ENCODE peak calls at places on chromosomes 11 and 22, in nine cellular contexts. T is A549, M is heart left ventricle, X is body of pancreas, V is stomach, D is endothelial cell of umbilical vein, R is breast epithelium, B is IMR-90, H is lower leg skin. C is an unnamed sample.

GRCh38 chr22:17953147-17953546 is 71.2 kb downstream of the MICAL3 start:
- DNase-seq in V (no peak), M (no peak), B (no peak), T (no peak), X (no peak), R (no peak), D (no peak), H (no peak), C (no peak)

GRCh38 chr11:117002639-117003305 is 95.5 kb downstream of the SIK3 start:
- DNase-seq in V (no peak), D (no peak), H (no peak), X (peak), M (no peak), R (no peak), T (no peak), B (no peak), C (no peak)

GRCh38 chr22:49261616-49262015 is 566.1 kb downstream of the BRD1 start:
- DNase-seq in R (peak), H (no peak), V (peak), M (no peak), X (no peak), B (no peak), D (no peak), T (no peak), C (no peak)

GRCh38 chr11:107157809-107158187 is 139.5 kb upstream of the GUCY1A2 start:
- DNase-seq in B (no peak), X (no peak), M (no peak), V (no peak), R (no peak), H (no peak), D (no peak), T (peak), C (no peak)

GRCh38 chr11:2237457-2238238 is 32.7 kb downstream of the ASCL2 start:
- DNase-seq in X (no peak), D (no peak), T (no peak), B (no peak), V (no peak), M (no peak), H (no peak), R (peak), C (no peak)

GRCh38 chr11:128555606-128556005 is 31.8 kb downstream of the ETS1 start:
- DNase-seq in M (no peak), X (peak), T (peak), B (no peak), R (no peak), H (no peak), V (no peak), D (peak), C (no peak)

GRCh38 chr11:59040607-59041006 is 45.5 kb upstream of the GLYATL1B start:
- DNase-seq in V (no peak), M (no peak), D (no peak), T (no peak), B (no peak), R (no peak), H (no peak), X (peak), C (no peak)

GRCh38 chr11:115924744-115925567 is 420.7 kb upstream of the CADM1 start:
- DNase-seq in B (peak), H (no peak), M (no peak), T (no peak), X (no peak), R (no peak), V (no peak), D (no peak), C (no peak)

GRCh38 chr11:78168539-78169477 is 19.6 kb downstream of the KCTD21 start:
- DNase-seq in X (peak), R (no peak), T (no peak), M (peak), B (peak), V (peak), H (peak), D (peak), C (peak)

GRCh38 chr22:41913040-41913719 is 1.7 kb downstream of the SHISA8 start:
- DNase-seq in D (no peak), B (no peak), R (no peak), X (no peak), V (no peak), T (no peak), H (no peak), M (no peak), C (no peak)

GRCh38 chr11:30147293-30147692 is 83.5 kb upstream of the FSHB start:
- DNase-seq in M (no peak), V (no peak), B (no peak), R (no peak), X (no peak), H (no peak), D (no peak), T (no peak), C (no peak)

GRCh38 chr11:2769779-2770555 is 70.2 kb upstream of the KCNQ1OT1 start:
- DNase-seq in V (no peak), H (peak), T (no peak), B (no peak), M (peak), X (no peak), D (no peak), R (peak), C (peak)

GRCh38 chr11:104657083-104657482 is 241.2 kb downstream of the CASP12 start:
- DNase-seq in B (no peak), M (no peak), R (no peak), V (no peak), X (no peak), H (no peak), T (no peak), D (no peak), C (no peak)

GRCh38 chr22:42270178-42270511 is 308 bp downstream of the TCF20 start:
- DNase-seq in V (no peak), B (no peak), H (no peak), X (peak), R (no peak), T (peak), M (no peak), D (peak), C (no peak)

GRCh38 chr11:70193411-70194292 is 9.4 kb upstream of the FADD start:
- DNase-seq in B (no peak), H (no peak), X (no peak), T (no peak), M (no peak), D (no peak), V (no peak), R (no peak), C (no peak)

GRCh38 chr22:37559901-37560681 is at the start of gene CDC42EP1:
- DNase-seq in V (peak), M (peak), H (no peak), B (peak), X (peak), D (peak), R (no peak), T (peak), C (peak)
- TF ChIP-seq POLR2A in V (no peak), M (no peak), H (no peak), B (peak), X (peak), D (peak), R (no peak), T (peak), C (no peak)

DNA sequence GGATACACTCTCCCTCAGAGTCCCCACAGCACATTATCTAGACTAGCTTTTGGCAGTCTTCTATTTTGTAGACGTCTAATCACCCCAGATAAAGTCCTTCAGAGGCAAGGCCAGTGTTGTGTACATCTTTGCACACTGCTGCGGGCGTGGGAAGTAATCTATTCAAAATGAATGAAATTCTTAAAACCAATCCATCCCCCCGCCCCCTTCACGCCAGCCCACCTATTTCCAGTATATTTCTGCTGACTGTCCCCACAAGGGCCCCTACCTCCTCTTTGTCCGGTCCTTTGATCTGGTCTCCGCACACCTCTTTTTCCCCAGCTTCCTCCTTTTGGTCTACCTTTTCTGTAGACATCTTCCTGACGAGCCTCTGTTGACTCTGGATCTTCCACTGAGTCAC is 383 bp downstream of the BSCL2 start:
- DNase-seq in R (no peak), D (no peak), T (no peak), X (no peak), M (no peak), H (no peak), B (no peak), V (no peak), C (no peak)
- H3K4me3 ChIP-seq in R (peak), D (no peak), T (no peak), X (no peak), M (peak), H (peak), B (no peak), V (peak), C (no peak)

GRCh38 chr22:23775779-23776375 is 3.2 kb downstream of the MMP11 start:
- DNase-seq in V (no peak), H (no peak), X (no peak), M (no peak), D (no peak), T (peak), B (no peak), R (no peak), C (no peak)

GRCh38 chr22:23773247-23774113 is 831 bp downstream of the MMP11 start:
- DNase-seq in R (no peak), M (peak), X (no peak), H (no peak), V (no peak), B (no peak), D (no peak), T (no peak), C (no peak)

GRCh38 chr22:23774922-23775436 is 2.3 kb downstream of the MMP11 start:
- DNase-seq in M (no peak), R (no peak), B (peak), D (no peak), X (no peak), V (no peak), H (no peak), T (peak), C (no peak)

GRCh38 chr22:23772315-23773246 is at the start of gene MMP11:
- DNase-seq in R (no peak), H (no peak), T (no peak), D (no peak), M (peak), B (no peak), X (peak), V (peak), C (peak)

GRCh38 chr22:23774114-23774921 is 1.7 kb downstream of the MMP11 start:
- DNase-seq in D (no peak), X (no peak), M (no peak), B (no peak), H (no peak), T (no peak), R (no peak), V (no peak), C (no peak)
- TF ChIP-seq POLR2A in D (no peak), X (no peak), M (no peak), B (no peak), H (no peak), T (no peak), R (no peak), V (no peak), C (no peak)

GRCh38 chr22:44755000-44755399 is 2.6 kb downstream of the ARHGAP8 start:
- DNase-seq in R (no peak), H (no peak), B (no peak), D (no peak), V (no peak), T (no peak), M (no peak), X (no peak), C (no peak)

GRCh38 chr22:44755956-44756361 is 3.6 kb downstream of the ARHGAP8 start:
- DNase-seq in D (no peak), R (peak), T (no peak), H (no peak), X (peak), M (no peak), V (peak), B (no peak), C (peak)

GRCh38 chr22:44755418-44755817 is 3.0 kb downstream of the ARHGAP8 start:
- DNase-seq in R (no peak), D (no peak), M (no peak), B (no peak), V (no peak), T (no peak), H (no peak), X (no peak), C (no peak)

GRCh38 chr22:44752285-44753188 is at the start of gene ARHGAP8:
- DNase-seq in V (peak), B (no peak), H (no peak), X (peak), D (no peak), T (no peak), M (no peak), R (no peak), C (peak)

GRCh38 chr22:44753189-44754042 is 1.0 kb downstream of the ARHGAP8 start:
- DNase-seq in V (no peak), H (no peak), X (peak), D (no peak), R (no peak), T (no peak), M (no peak), B (peak), C (peak)
- H3K4me3 ChIP-seq in V (peak), H (no peak), X (peak), D (no peak), R (peak), T (peak), M (no peak), B (no peak), C (peak)

DNA sequence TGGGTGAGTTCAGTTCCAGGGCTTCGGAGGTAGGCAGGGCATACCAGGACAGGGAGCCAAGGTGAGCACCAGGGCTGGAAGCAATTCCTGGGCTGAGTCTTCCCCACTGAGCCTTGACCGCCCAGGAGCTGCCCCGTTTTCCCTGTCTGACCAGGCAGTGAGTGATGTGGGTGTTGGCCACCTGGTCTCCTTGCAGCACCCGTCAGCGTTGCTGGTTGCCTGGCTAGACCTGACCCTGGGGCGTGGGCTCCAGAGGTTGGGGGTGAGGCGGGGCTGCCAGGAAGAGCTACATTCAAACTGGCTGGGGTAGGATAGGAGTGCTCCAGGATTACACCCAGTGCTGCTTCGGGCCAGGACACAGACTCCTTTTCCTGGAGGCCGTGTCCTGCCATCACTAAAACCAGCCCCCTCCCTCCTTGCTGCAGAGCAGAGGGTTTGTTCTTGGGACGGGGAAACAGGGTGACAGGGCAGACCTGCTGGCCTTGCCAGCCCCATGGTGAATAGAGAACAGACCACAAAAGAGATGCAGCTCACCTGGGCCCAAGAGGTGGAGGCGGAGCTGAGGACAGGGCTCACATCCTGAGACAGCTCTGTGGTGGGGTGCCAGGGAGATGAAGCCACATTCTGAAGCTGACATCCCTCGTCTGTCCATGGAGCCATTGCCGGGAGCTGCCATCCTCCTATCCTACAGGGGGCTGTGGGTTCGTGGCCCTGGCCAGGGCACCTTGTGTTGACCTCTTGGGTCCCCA is 14.2 kb downstream of the INCENP start:
- DNase-seq in B (no peak), H (no peak), T (no peak), X (no peak), M (no peak), R (no peak), D (no peak), V (no peak), C (no peak)
- TF ChIP-seq POLR2A in B (no peak), H (no peak), T (no peak), X (no peak), M (no peak), R (no peak), D (no peak), V (no peak), C (no peak)

C was measured in prostate gland.